ENCODE peak calls at places on chromosomes 5 and 9, in six cellular contexts. D, Q, W, Y, N and P are unnamed samples.

GRCh38 chr9:6703898-6704639 is 53.7 kb upstream of the KDM4C start:
- DNase-seq in Q (peak), N (peak), Y (peak), W (peak), D (peak), P (peak)

GRCh38 chr5:168268949-168269943 is 22.2 kb upstream of the WWC1 start:
- DNase-seq in Y (peak), D (peak), N (peak), W (peak), Q (peak), P (peak)

GRCh38 chr9:108756746-108757490 is 98.9 kb downstream of the ACTL7B start:
- DNase-seq in Y (no peak), W (peak), N (peak), D (peak), Q (no peak), P (no peak)

GRCh38 chr9:129311638-129312037 is 133.6 kb upstream of the IER5L start:
- DNase-seq in Y (no peak), W (no peak), Q (no peak), D (no peak), N (no peak), P (no peak)

GRCh38 chr9:34620061-34620994 is at the start of gene DCTN3:
- DNase-seq in D (peak), N (peak), W (peak), Q (peak), Y (peak), P (peak)

GRCh38 chr9:27925815-27926214 is 352.5 kb upstream of the C9orf72 start:
- DNase-seq in W (no peak), Q (no peak), D (no peak), Y (no peak), N (no peak), P (no peak)

GRCh38 chr5:176545737-176546509 is 3.2 kb upstream of the CDHR2 start:
- DNase-seq in D (no peak), Y (no peak), W (peak), Q (no peak), N (no peak), P (no peak)

GRCh38 chr5:114237766-114238165 is 124.1 kb upstream of the KCNN2 start:
- DNase-seq in Q (peak), Y (peak), D (no peak), W (peak), N (no peak), P (no peak)

GRCh38 chr9:107487521-107488399 is 1.8 kb downstream of the KLF4 start:
- DNase-seq in Y (peak), N (peak), Q (no peak), D (peak), W (peak), P (no peak)

GRCh38 chr9:134709512-134710270 is 68.1 kb downstream of the COL5A1 start:
- DNase-seq in W (no peak), Q (no peak), N (no peak), D (no peak), Y (peak), P (no peak)

GRCh38 chr9:128505414-128505765 is 871 bp downstream of the GLE1 start:
- DNase-seq in Q (no peak), Y (peak), N (no peak), D (no peak), W (peak), P (no peak)

GRCh38 chr5:8650197-8650596 is 781.2 kb downstream of the MTRR start:
- DNase-seq in D (no peak), W (peak), Y (no peak), Q (no peak), N (no peak), P (no peak)

GRCh38 chr9:18543406-18543965 is 69.5 kb downstream of the ADAMTSL1 start:
- DNase-seq in Q (no peak), D (no peak), Y (peak), W (peak), N (no peak), P (no peak)

GRCh38 chr5:149421834-149422233 is 42.7 kb upstream of the IL17B start:
- DNase-seq in Q (no peak), W (no peak), N (no peak), Y (peak), D (no peak), P (no peak)

GRCh38 chr9:87665516-87665915 is 60.4 kb upstream of the CTSL start:
- DNase-seq in D (no peak), N (no peak), W (no peak), Y (no peak), Q (no peak), P (no peak)

GRCh38 chr9:98094851-98095250 is 24.2 kb downstream of the TRIM14 start:
- DNase-seq in W (no peak), D (no peak), N (no peak), Y (no peak), Q (no peak), P (no peak)

GRCh38 chr5:75089137-75089536 is 36.8 kb upstream of the GCNT4 start:
- DNase-seq in N (no peak), W (peak), Y (peak), D (no peak), Q (no peak), P (no peak)

GRCh38 chr9:27412081-27412480 is 112.0 kb upstream of the IFNK start:
- DNase-seq in Q (no peak), Y (no peak), D (no peak), N (no peak), W (no peak), P (no peak)

GRCh38 chr9:127124091-127124490 is 1.7 kb upstream of the ANGPTL2 start:
- DNase-seq in Y (no peak), Q (no peak), D (no peak), N (peak), W (no peak), P (no peak)

GRCh38 chr9:23586906-23587305 is 239.1 kb downstream of the ELAVL2 start:
- DNase-seq in N (no peak), Y (no peak), W (no peak), D (no peak), Q (peak), P (no peak)

GRCh38 chr9:78707481-78707977 is 410.6 kb downstream of the PSAT1 start:
- DNase-seq in Y (peak), N (no peak), W (peak), Q (peak), D (no peak), P (no peak)

GRCh38 chr5:8685704-8686103 is 816.8 kb downstream of the MTRR start:
- DNase-seq in N (peak), Y (no peak), Q (no peak), W (peak), D (peak), P (no peak)

GRCh38 chr5:28517691-28518090 is 1479.3 kb upstream of the CDH9 start:
- DNase-seq in Y (no peak), D (no peak), N (no peak), Q (no peak), W (peak), P (no peak)

GRCh38 chr9:135604437-135605237 is 34.7 kb downstream of the GLT6D1 start:
- DNase-seq in Y (no peak), W (no peak), N (no peak), Q (no peak), D (no peak), P (no peak)

GRCh38 chr5:39980056-39980455 is 555.3 kb upstream of the DAB2 start:
- DNase-seq in W (peak), Y (peak), Q (no peak), D (no peak), N (no peak), P (no peak)

GRCh38 chr9:76087978-76088377 is 197.5 kb downstream of the PCSK5 start:
- DNase-seq in D (no peak), Q (no peak), Y (no peak), W (no peak), N (no peak), P (no peak)

GRCh38 chr9:76092572-76092971 is 202.1 kb downstream of the PCSK5 start:
- DNase-seq in Q (no peak), W (no peak), N (no peak), Y (no peak), D (no peak), P (no peak)

GRCh38 chr9:76086521-76086920 is 196.0 kb downstream of the PCSK5 start:
- DNase-seq in D (no peak), Y (peak), N (no peak), Q (no peak), W (no peak), P (no peak)

GRCh38 chr9:76090909-76091308 is 200.4 kb downstream of the PCSK5 start:
- DNase-seq in N (no peak), D (peak), Y (no peak), Q (no peak), W (no peak), P (no peak)

GRCh38 chr9:76090330-76090729 is 199.9 kb downstream of the PCSK5 start:
- DNase-seq in D (no peak), Q (no peak), N (no peak), Y (no peak), W (no peak), P (no peak)
- H3K4me3 ChIP-seq in D (no peak), Q (no peak), N (no peak), Y (no peak), W (no peak), P (no peak)

GRCh38 chr5:132429451-132430440 is 60.2 kb downstream of the SLC22A5 start:
- DNase-seq in Q (no peak), D (no peak), N (no peak), Y (no peak), W (no peak), P (no peak)
- H3K27ac ChIP-seq in Q (peak), D (no peak), N (no peak), Y (no peak), W (no peak), P (no peak)

GRCh38 chr5:44953078-44953477 is 144.3 kb downstream of the MRPS30 start:
- DNase-seq in Q (no peak), Y (no peak), N (no peak), D (no peak), W (no peak), P (no peak)

GRCh38 chr5:44949687-44950086 is 140.9 kb downstream of the MRPS30 start:
- DNase-seq in W (no peak), Q (peak), Y (no peak), D (no peak), N (no peak), P (no peak)

GRCh38 chr5:44951371-44951770 is 142.6 kb downstream of the MRPS30 start:
- DNase-seq in D (no peak), N (no peak), Y (no peak), W (no peak), Q (no peak), P (no peak)

GRCh38 chr5:44952376-44952775 is 143.6 kb downstream of the MRPS30 start:
- DNase-seq in W (peak), Q (peak), Y (peak), N (peak), D (peak), P (peak)
- TF ChIP-seq EZH2phosphoT487 in W (no peak), Q (no peak), Y (no peak), N (no peak), D (no peak), P (no peak)

GRCh38 chr9:21778300-21778699 is 24.1 kb upstream of the MTAP start:
- DNase-seq in W (peak), N (no peak), Y (peak), Q (no peak), D (no peak), P (no peak)
- H3K4me3 ChIP-seq in W (no peak), N (no peak), Y (peak), Q (no peak), D (no peak), P (no peak)

GRCh38 chr9:36142510-36143161 is 6.1 kb downstream of the GLIPR2 start:
- DNase-seq in Y (peak), Q (no peak), D (no peak), W (no peak), N (no peak), P (no peak)
- H3K27ac ChIP-seq in Y (no peak), Q (no peak), D (no peak), W (no peak), N (no peak), P (no peak)